ENCODE peak calls at places on chromosomes 7 and 10, in nine cellular contexts. S, O, Y, E, P, W, L, V and U are unnamed samples.
A peak's percentile ranks its signal among the peaks of the same experiment; 100 is the strongest.

GRCh38 chr7:27910341-27910740 is 170.4 kb downstream of the TAX1BP1 start:
- DNase-seq in S (peak; percentile 69), O (no peak), Y (no peak), E (peak; percentile 87), P (no peak), W (no peak), L (peak; percentile 40), V (no peak), U (no peak)

GRCh38 chr10:15068802-15069201 is 19.8 kb downstream of the ACBD7 start:
- DNase-seq in S (peak; percentile 85), O (no peak), Y (no peak), E (no peak), P (no peak), W (no peak), L (peak; percentile 3), V (no peak), U (no peak)

GRCh38 chr10:45001382-45002148 is 842 bp downstream of the ZNF22 start:
- DNase-seq in S (peak; percentile 74), O (peak; percentile 62), Y (peak; percentile 94), E (peak; percentile 74), P (peak; percentile 72), W (peak; percentile 73), L (peak; percentile 76), V (peak; percentile 78), U (no peak)

GRCh38 chr10:44464503-44464902 is 79.6 kb upstream of the CXCL12 start:
- DNase-seq in S (no peak), O (no peak), Y (no peak), E (no peak), P (no peak), W (no peak), L (no peak), V (no peak), U (no peak)

GRCh38 chr10:91901784-91902677 is 7.3 kb downstream of the FGFBP3 start:
- DNase-seq in S (peak; percentile 95), O (peak; percentile 93), Y (peak; percentile 97), E (no peak), P (peak; percentile 32), W (no peak), L (peak; percentile 90), V (no peak), U (peak; percentile 67)

GRCh38 chr7:149822353-149822943 is 15.7 kb upstream of the ZNF862 start:
- DNase-seq in S (no peak), O (no peak), Y (no peak), E (no peak), P (no peak), W (no peak), L (no peak), V (peak; percentile 28), U (no peak)

GRCh38 chr10:25753776-25754175 is 180.3 kb upstream of the MYO3A start:
- DNase-seq in S (no peak), O (no peak), Y (no peak), E (no peak), P (no peak), W (no peak), L (peak; percentile 73), V (no peak), U (no peak)

GRCh38 chr7:4198301-4198700 is 483.8 kb upstream of the FOXK1 start:
- DNase-seq in S (no peak), O (no peak), Y (no peak), E (no peak), P (peak; percentile 52), W (no peak), L (no peak), V (no peak), U (no peak)

GRCh38 chr10:84510121-84510520 is 181.7 kb downstream of the CCSER2 start:
- DNase-seq in S (peak; percentile 69), O (no peak), Y (peak; percentile 86), E (no peak), P (no peak), W (no peak), L (peak; percentile 61), V (no peak), U (peak; percentile 46)

DNA sequence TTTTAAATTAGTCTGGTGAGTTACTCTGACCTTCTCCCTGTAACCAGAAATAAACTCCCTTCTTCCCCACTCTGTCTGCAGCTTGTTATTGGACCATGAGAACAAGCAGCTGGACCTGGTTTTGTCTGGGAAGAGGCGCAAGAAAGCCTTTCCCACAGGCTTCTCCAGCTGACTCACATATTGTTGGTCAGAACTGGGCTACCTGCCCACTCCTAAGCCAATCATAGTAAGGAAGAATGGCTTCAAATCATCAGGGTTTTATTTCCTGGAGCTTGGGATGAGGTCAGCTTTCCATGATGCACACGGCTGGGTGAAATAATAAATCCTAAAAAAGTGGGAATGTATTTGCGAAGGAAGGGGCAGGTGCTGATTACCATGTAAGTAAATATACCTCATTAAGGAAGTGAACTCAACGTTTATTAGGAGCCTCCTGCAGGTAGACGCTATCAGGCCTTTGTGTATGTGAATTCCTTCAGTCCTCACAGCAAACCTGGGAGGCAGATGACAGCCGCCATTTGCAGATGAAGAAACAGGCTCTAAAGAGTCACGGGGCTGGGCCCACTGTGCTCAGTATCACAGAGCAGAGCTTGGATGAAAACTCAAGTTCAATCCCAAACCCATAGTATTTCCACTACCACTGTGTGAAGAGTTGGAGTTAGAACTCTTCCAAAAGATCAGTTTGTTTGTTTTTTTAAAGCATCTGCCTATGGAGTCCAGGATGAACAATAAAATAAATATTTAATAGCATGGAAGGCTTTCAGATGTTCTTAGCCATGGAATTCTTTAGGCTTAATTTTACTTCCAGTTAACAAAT is 32.7 kb downstream of the IL15RA start:
- DNase-seq in S (peak; percentile 99), O (peak; percentile 53), Y (peak; percentile 99), E (no peak), P (peak; percentile 88), W (no peak), L (peak; percentile 100), V (no peak), U (peak; percentile 99)
- H3K4me3 ChIP-seq in S (no peak overlapping the region), O (no peak overlapping the region), Y (no peak overlapping the region), E (no peak overlapping the region), P (no peak overlapping the region), W (no peak overlapping the region), L (peak overlapping the region; percentile 14), V (no peak overlapping the region), U (peak overlapping the region; percentile 12)

GRCh38 chr10:6840766-6841165 is 260.7 kb upstream of the PRKCQ start:
- DNase-seq in S (peak; percentile 91), O (no peak), Y (no peak), E (no peak), P (no peak), W (no peak), L (peak; percentile 75), V (no peak), U (peak; percentile 6)

GRCh38 chr10:6840093-6840763 is 260.2 kb upstream of the PRKCQ start:
- DNase-seq in S (peak; percentile 70), O (no peak), Y (no peak), E (no peak), P (no peak), W (no peak), L (peak; percentile 5), V (no peak), U (no peak)

GRCh38 chr10:6841746-6842145 is 261.7 kb upstream of the PRKCQ start:
- DNase-seq in S (no peak), O (no peak), Y (no peak), E (no peak), P (no peak), W (no peak), L (no peak), V (no peak), U (no peak)

GRCh38 chr10:6833458-6834011 is 253.5 kb upstream of the PRKCQ start:
- DNase-seq in S (no peak), O (no peak), Y (no peak), E (no peak), P (no peak), W (no peak), L (no peak), V (no peak), U (no peak)

GRCh38 chr10:6838118-6838517 is 258.0 kb upstream of the PRKCQ start:
- DNase-seq in S (no peak), O (no peak), Y (no peak), E (peak; percentile 59), P (no peak), W (no peak), L (no peak), V (no peak), U (no peak)
- TF ChIP-seq CTCF in S (no peak), O (no peak), Y (no peak), E (peak; percentile 58), P (no peak), W (no peak), L (no peak), V (no peak), U (no peak)

GRCh38 chr7:92695308-92696261 is 105.4 kb upstream of the FAM133B start:
- DNase-seq in S (peak; percentile 92), O (peak; percentile 47), Y (peak; percentile 69), E (peak; percentile 84), P (peak; percentile 95), W (peak; percentile 95), L (peak; percentile 86), V (peak; percentile 84), U (peak; percentile 80)
- H3K4me3 ChIP-seq in S (peak overlapping the region; percentile 53), O (peak overlapping the region; percentile 46), Y (peak overlapping the region; percentile 24), E (peak overlapping the region; percentile 85), P (peak overlapping the region; percentile 37), W (peak overlapping the region; percentile 29), L (peak overlapping the region; percentile 56), V (no peak overlapping the region), U (peak overlapping the region; percentile 60)

DNA sequence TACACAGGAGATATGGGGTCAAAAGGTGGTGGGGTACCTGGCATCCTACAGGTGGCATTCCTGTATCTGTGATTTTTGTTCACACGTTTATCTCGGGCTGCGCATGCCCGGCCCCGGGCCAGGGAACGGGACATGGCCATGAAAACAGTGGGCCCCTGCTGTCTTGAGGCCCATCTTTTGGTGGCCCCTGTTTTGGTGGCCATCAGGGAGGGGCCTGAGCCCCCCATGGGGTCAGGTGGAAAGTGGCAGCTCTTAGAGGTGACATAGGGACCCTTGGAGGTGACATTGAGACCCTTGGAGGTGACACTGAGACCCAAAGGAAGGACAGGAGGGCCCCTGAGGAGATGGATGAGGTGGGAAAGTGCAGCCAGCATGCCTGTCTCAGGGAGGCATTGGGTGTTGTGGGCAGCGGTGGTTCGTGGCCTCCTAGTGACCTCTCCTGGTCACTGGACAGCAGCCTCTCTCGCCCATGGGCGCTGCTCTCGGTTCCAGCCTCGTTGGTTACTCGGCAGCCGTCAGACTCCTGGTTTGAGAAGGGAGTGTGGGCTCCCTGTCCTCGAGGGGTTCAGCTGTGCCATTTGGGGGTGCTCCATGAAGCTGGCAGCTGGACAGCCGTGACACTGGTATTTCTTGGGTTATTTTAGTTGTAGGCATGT is 39.9 kb downstream of the INPP5A start:
- DNase-seq in S (peak; percentile 33), O (no peak), Y (no peak), E (peak; percentile 53), P (no peak), W (no peak), L (no peak), V (no peak), U (no peak)
- TF ChIP-seq CTCF in S (no peak), O (peak; percentile 91), Y (no peak), E (peak; percentile 48), P (no peak), W (peak; percentile 41), L (no peak), V (no peak), U (no peak)

DNA sequence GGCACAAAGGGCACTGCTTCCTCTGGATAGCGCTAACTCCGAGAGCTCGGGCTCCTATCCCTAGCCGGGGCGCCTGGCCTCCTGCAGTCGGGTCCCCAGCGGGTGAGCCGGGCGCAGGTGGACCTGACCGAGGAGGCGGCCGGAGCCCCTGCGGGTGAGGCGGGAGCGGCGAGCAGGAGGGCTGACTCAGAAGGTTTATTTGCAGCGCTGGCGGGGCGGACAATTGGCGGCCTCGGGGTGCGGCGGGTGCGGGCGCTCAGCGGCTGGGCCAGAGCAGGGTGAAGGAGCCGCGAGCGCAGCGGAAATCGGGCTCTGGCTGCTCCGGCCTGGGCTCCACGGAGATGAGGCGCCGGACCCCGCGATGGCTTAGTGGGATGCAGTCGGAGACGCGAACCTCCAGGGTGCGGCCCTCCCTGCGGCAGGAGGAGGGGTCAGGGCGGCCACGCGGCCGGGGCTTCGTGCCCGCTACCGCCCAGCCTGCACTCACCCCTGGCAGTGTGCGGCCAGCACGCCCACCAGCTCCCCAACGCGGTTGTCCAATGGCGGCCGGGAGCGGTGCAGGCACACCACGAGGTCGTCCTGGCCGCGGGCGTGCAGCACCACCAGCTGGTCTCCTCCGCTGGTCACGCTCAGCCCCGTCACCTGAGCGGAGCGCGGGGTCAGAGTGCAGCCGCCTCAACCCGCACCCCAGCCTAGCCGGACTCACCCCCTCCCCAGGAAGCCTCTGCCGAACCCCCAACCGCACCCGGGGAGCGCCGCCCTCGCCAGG is 16.1 kb downstream of the MYO1G start:
- DNase-seq in S (peak; percentile 71), O (no peak), Y (peak; percentile 27), E (peak; percentile 82), P (no peak), W (peak; percentile 63), L (peak; percentile 19), V (no peak), U (no peak)
- H3K4me3 ChIP-seq in S (peak overlapping the region; percentile 35), O (peak overlapping the region; percentile 36), Y (no peak overlapping the region), E (no peak overlapping the region), P (peak overlapping the region; percentile 33), W (peak overlapping the region; percentile 75), L (peak overlapping the region; percentile 28), V (no peak overlapping the region), U (peak overlapping the region; percentile 54)